ENCODE peak calls at places on chromosomes 6 and 20, in nine cellular contexts. Y is hypothalamus; V is activated T-cell treated with anti-CD3 and anti-CD28 coated beads, Interleukin-2, amount 50 U/mL, for 48 hours; W is iPS-NIHi11; F is stimulated activated CD4-positive, alpha-beta T cell treated with anti-CD3 and anti-CD28 coated beads, Interleukin-1b, Interleukin-23, amount 100 ng/mL, for 48 hours; D is HEK293T; K is activated CD8-positive, alpha-beta T cell treated with anti-CD3 and anti-CD28 coated beads, Interleukin-2, amount 10 ng/mL, durations not matched to agents 7 days and 5 days; T is SIG-M5; H is mammary epithelial cell. Z is an unnamed sample.
A peak's percentile ranks its signal among the peaks of the same experiment; 100 is the strongest.

GRCh38 chr20:57682184-57683038 is 27.4 kb downstream of the PMEPA1 start:
- DNase-seq in T (no peak), F (no peak), D (no peak), H (no peak), Y (no peak), K (no peak), V (no peak), W (no peak), Z (no peak)

GRCh38 chr20:16974080-16974854 is 226.1 kb downstream of the OTOR start:
- DNase-seq in T (no peak), D (no peak), W (no peak), V (no peak), K (no peak), H (no peak), Y (no peak), F (no peak), Z (no peak)

GRCh38 chr20:58875541-58876134 is 23.1 kb downstream of the GNAS start:
- DNase-seq in F (no peak), T (no peak), K (no peak), W (no peak), Y (no peak), H (no peak), D (no peak), V (no peak), Z (peak; percentile 72)

GRCh38 chr6:164013480-164014208 is 599.1 kb downstream of the QKI start:
- DNase-seq in H (no peak), K (no peak), T (no peak), F (no peak), D (peak; percentile 20), Y (no peak), W (no peak), V (no peak), Z (no peak)

GRCh38 chr6:7939186-7939863 is 28.7 kb upstream of the TXNDC5 start:
- DNase-seq in H (no peak), W (no peak), D (no peak), F (no peak), T (no peak), K (no peak), Y (no peak), V (no peak), Z (peak; percentile 27)

GRCh38 chr20:23459431-23460112 is 6.9 kb upstream of the CST11 start:
- DNase-seq in F (no peak), K (no peak), Y (no peak), W (no peak), H (peak; percentile 42), T (no peak), D (no peak), V (no peak), Z (no peak)

GRCh38 chr6:56168601-56169000 is 78.8 kb downstream of the COL21A1 start:
- DNase-seq in H (peak; percentile 68), F (no peak), V (no peak), D (no peak), K (no peak), T (no peak), Y (no peak), W (no peak), Z (no peak)

GRCh38 chr20:10322073-10323012 is 103.7 kb downstream of the SNAP25 start:
- DNase-seq in W (no peak), F (no peak), D (no peak), V (no peak), H (no peak), K (no peak), T (no peak), Y (no peak), Z (peak; percentile 24)

GRCh38 chr6:167760979-167761793 is 65.5 kb upstream of the AFDN start:
- DNase-seq in D (no peak), W (no peak), H (no peak), Y (no peak), K (no peak), T (no peak), V (no peak), F (no peak), Z (peak; percentile 30)

GRCh38 chr6:83369692-83370091 is 61.2 kb downstream of the ME1 start:
- DNase-seq in K (no peak), D (no peak), T (no peak), V (no peak), W (no peak), F (no peak), H (no peak), Y (no peak), Z (no peak)

GRCh38 chr6:137353842-137354397 is 134.7 kb upstream of the IFNGR1 start:
- DNase-seq in W (no peak), H (no peak), T (no peak), F (no peak), D (no peak), K (no peak), V (no peak), Y (no peak), Z (no peak)

GRCh38 chr20:20547221-20547875 is 165.1 kb downstream of the RALGAPA2 start:
- DNase-seq in D (no peak), Y (no peak), K (no peak), F (no peak), W (no peak), T (no peak), H (peak; percentile 61), V (no peak), Z (peak; percentile 13)

GRCh38 chr6:34358389-34358906 is 34.0 kb downstream of the NUDT3 start:
- DNase-seq in K (no peak), D (peak; percentile 60), W (peak; percentile 36), Y (no peak), F (no peak), V (no peak), H (no peak), T (no peak), Z (peak; percentile 82)

GRCh38 chr6:77368660-77369313 is 94.5 kb downstream of the HTR1B start:
- DNase-seq in F (no peak), H (no peak), V (no peak), T (no peak), D (peak; percentile 16), K (no peak), W (peak; percentile 24), Y (no peak), Z (peak; percentile 3)

GRCh38 chr6:137661601-137662000 is 167.4 kb upstream of the OLIG3 start:
- DNase-seq in F (peak; percentile 64), D (no peak), T (no peak), K (peak; percentile 66), W (peak; percentile 61), H (peak; percentile 16), Y (no peak), V (peak; percentile 70), Z (no peak)

GRCh38 chr6:9537381-9537780 is 877.5 kb downstream of the TFAP2A start:
- DNase-seq in D (no peak), V (no peak), H (no peak), T (no peak), F (no peak), K (no peak), Y (no peak), W (no peak), Z (peak; percentile 53)

GRCh38 chr20:2879148-2879547 is 5.9 kb downstream of the PTPRA start:
- DNase-seq in K (no peak), D (no peak), F (no peak), V (no peak), T (no peak), H (peak; percentile 30), W (no peak), Y (no peak), Z (peak; percentile 79)

GRCh38 chr20:1414982-1415381 is 22.1 kb upstream of the FKBP1A start:
- DNase-seq in D (no peak), W (no peak), H (no peak), F (no peak), K (no peak), T (no peak), Y (no peak), V (no peak), Z (no peak)

GRCh38 chr6:26327450-26328264 is 37.3 kb upstream of the BTN3A2 start:
- DNase-seq in D (no peak), Y (no peak), K (peak; percentile 80), H (peak; percentile 71), F (peak; percentile 86), V (peak; percentile 84), T (no peak), W (no peak), Z (peak; percentile 89)

GRCh38 chr6:112298816-112299281 is 44.5 kb upstream of the LAMA4 start:
- DNase-seq in H (peak; percentile 83), V (no peak), Y (no peak), K (no peak), F (no peak), W (no peak), T (no peak), D (no peak), Z (peak; percentile 95)

GRCh38 chr20:34190679-34191090 is 50.5 kb upstream of the ASIP start:
- DNase-seq in H (peak; percentile 68), K (peak; percentile 47), D (peak; percentile 84), F (peak; percentile 38), W (peak; percentile 88), Y (peak; percentile 25), T (no peak), V (peak; percentile 64), Z (peak; percentile 82)

GRCh38 chr6:36788186-36788585 is 51.1 kb downstream of the CPNE5 start:
- DNase-seq in K (no peak), T (no peak), F (no peak), V (no peak), Y (no peak), D (no peak), W (no peak), H (no peak), Z (no peak)

GRCh38 chr20:24754691-24755090 is 194.4 kb upstream of the CST7 start:
- DNase-seq in Y (no peak), F (no peak), D (no peak), K (no peak), V (no peak), W (no peak), T (no peak), H (no peak), Z (no peak)

GRCh38 chr20:19756756-19757486 is 1.1 kb upstream of the RIN2 start:
- DNase-seq in H (no peak), F (no peak), V (no peak), K (no peak), T (no peak), Y (no peak), W (no peak), D (no peak), Z (peak; percentile 12)

GRCh38 chr6:133185731-133186130 is 55.4 kb upstream of the EYA4 start:
- DNase-seq in W (no peak), Y (no peak), D (no peak), K (no peak), T (no peak), H (no peak), F (no peak), V (no peak), Z (no peak)

GRCh38 chr20:59013959-59014608 is 5.1 kb upstream of the TUBB1 start:
- DNase-seq in T (no peak), D (no peak), H (no peak), Y (no peak), V (peak; percentile 40), K (peak; percentile 66), W (no peak), F (no peak), Z (peak; percentile 75)

GRCh38 chr6:36139991-36140710 is 9.8 kb downstream of the MAPK13 start:
- DNase-seq in T (no peak), D (no peak), Y (no peak), F (no peak), K (no peak), W (no peak), H (no peak), V (no peak), Z (no peak)

GRCh38 chr6:105474234-105474633 is 71.4 kb upstream of the PREP start:
- DNase-seq in K (no peak), D (no peak), V (no peak), T (no peak), Y (no peak), F (no peak), H (no peak), W (peak; percentile 65), Z (peak; percentile 16)

GRCh38 chr6:148453906-148454305 is 111.3 kb downstream of the SASH1 start:
- DNase-seq in H (no peak), V (no peak), F (no peak), T (no peak), W (no peak), K (no peak), D (no peak), Y (no peak), Z (no peak)

GRCh38 chr20:2752631-2753455 is 47.6 kb downstream of the CPXM1 start:
- DNase-seq in H (no peak), F (peak; percentile 32), K (peak; percentile 47), T (no peak), Y (no peak), V (peak; percentile 72), W (peak; percentile 86), D (peak; percentile 58), Z (peak; percentile 37)

GRCh38 chr20:50692553-50692933 is 1.2 kb upstream of the RIPOR3 start:
- DNase-seq in V (no peak), F (no peak), H (no peak), D (no peak), W (no peak), K (no peak), T (no peak), Y (no peak), Z (no peak)